ENCODE peak calls at places on chromosomes 11 and 22, in eight cellular contexts. J is WTC11, W is nucleus accumbens, C is Daoy, P is fibroblast of lung, B is germinal center, U is hepatic stellate cell, X is mesenteric fat pad. L is an unnamed sample.

GRCh38 chr11:21811572-21811971 is 381.3 kb upstream of the ANO5 start:
- DNase-seq in J (peak; percentile 59), W (no peak), C (no peak), P (no peak), B (no peak), U (no peak), X (no peak), L (no peak)

GRCh38 chr11:122210378-122210995 is 94.5 kb upstream of the BLID start:
- DNase-seq in J (no peak), W (no peak), C (no peak), P (no peak), B (no peak), U (no peak), X (no peak), L (no peak)

GRCh38 chr22:49704345-49705215 is 123.1 kb downstream of the BRD1 start:
- DNase-seq in J (no peak), W (no peak), C (no peak), P (no peak), B (no peak), U (no peak), X (peak; percentile 83), L (no peak)

GRCh38 chr22:48171294-48171693 is 1408.8 kb downstream of the TBC1D22A start:
- DNase-seq in J (no peak), W (no peak), C (no peak), P (no peak), B (no peak), U (no peak), X (no peak), L (no peak)

GRCh38 chr11:3855808-3856491 is 486 bp downstream of the STIM1 start:
- DNase-seq in J (peak; percentile 57), W (no peak), C (peak; percentile 43), P (peak; percentile 19), B (peak; percentile 44), U (peak; percentile 44), X (peak; percentile 90), L (peak; percentile 53)

GRCh38 chr22:37764622-37765021 is 43.1 kb upstream of the GCAT start:
- DNase-seq in J (no peak), W (no peak), C (no peak), P (no peak), B (no peak), U (no peak), X (no peak), L (no peak)

GRCh38 chr11:130571947-130572584 is 123.6 kb downstream of the ADAMTS15 start:
- DNase-seq in J (no peak), W (no peak), C (no peak), P (no peak), B (no peak), U (no peak), X (no peak), L (no peak)

GRCh38 chr22:20607157-20607907 is 99.9 kb downstream of the MED15 start:
- DNase-seq in J (no peak), W (no peak), C (no peak), P (no peak), B (no peak), U (no peak), X (no peak), L (peak; percentile 8)

GRCh38 chr11:100823360-100823759 is 136.3 kb downstream of the ARHGAP42 start:
- DNase-seq in J (no peak), W (no peak), C (no peak), P (peak; percentile 86), B (no peak), U (no peak), X (no peak), L (no peak)

L was measured in SW480.